ENCODE peak calls at places on chromosomes 12 and 14, in seven cellular contexts. W, Q, K, E, S, O and G are unnamed samples.
A peak's percentile ranks its signal among the peaks of the same experiment; 100 is the strongest.

GRCh38 chr14:104865631-104866441 is 768 bp downstream of the CEP170B start:
- DNase-seq in O (peak; percentile 75), S (peak; percentile 73), Q (peak; percentile 68), E (peak; percentile 76), W (peak; percentile 66), K (peak; percentile 69), G (no peak)

GRCh38 chr14:95756127-95756526 is 42.2 kb upstream of the TCL1A start:
- DNase-seq in Q (no peak), S (no peak), E (no peak), K (no peak), O (no peak), W (no peak), G (no peak)

GRCh38 chr12:120254809-120255208 is 10.7 kb downstream of the PXN start:
- DNase-seq in S (no peak), O (no peak), K (no peak), Q (no peak), W (no peak), E (no peak), G (no peak)

GRCh38 chr12:78146365-78146772 is 315.7 kb downstream of the NAV3 start:
- DNase-seq in E (no peak), Q (no peak), K (no peak), O (no peak), W (no peak), S (no peak), G (no peak)

GRCh38 chr14:60102389-60102788 is 10.7 kb downstream of the PCNX4 start:
- DNase-seq in E (no peak), O (no peak), W (no peak), S (no peak), K (no peak), Q (no peak), G (no peak)

GRCh38 chr14:30943694-30944093 is 69.3 kb downstream of the COCH start:
- DNase-seq in S (no peak), Q (no peak), E (no peak), W (no peak), O (no peak), K (no peak), G (no peak)

GRCh38 chr14:75132374-75133086 is 5.7 kb upstream of the NEK9 start:
- DNase-seq in Q (peak; percentile 42), W (peak; percentile 51), O (peak; percentile 60), S (peak; percentile 30), K (peak; percentile 75), E (no peak), G (no peak)

GRCh38 chr12:57236925-57237652 is 7.6 kb downstream of the SHMT2 start:
- DNase-seq in K (no peak), Q (no peak), W (no peak), S (no peak), E (peak; percentile 24), O (peak; percentile 74), G (no peak)

GRCh38 chr14:100664841-100665425 is 61.8 kb upstream of the DLK1 start:
- DNase-seq in Q (no peak), K (peak; percentile 67), W (peak; percentile 36), E (no peak), S (peak; percentile 65), O (no peak), G (no peak)

GRCh38 chr12:116302200-116303075 is 24.9 kb upstream of the MED13L start:
- DNase-seq in K (no peak), W (no peak), Q (no peak), S (peak; percentile 39), O (no peak), E (no peak), G (no peak)

GRCh38 chr12:131749618-131750315 is 38.9 kb downstream of the SFSWAP start:
- DNase-seq in K (no peak), Q (no peak), E (no peak), W (no peak), O (no peak), S (no peak), G (no peak)

GRCh38 chr12:80107221-80107620 is 7.9 kb downstream of the OTOGL start:
- DNase-seq in S (no peak), O (no peak), W (no peak), E (no peak), K (no peak), Q (no peak), G (no peak)

GRCh38 chr14:95662376-95663186 is 23.6 kb upstream of the TCL1B start:
- DNase-seq in W (no peak), Q (no peak), K (no peak), E (no peak), S (no peak), O (no peak), G (no peak)

GRCh38 chr12:77888611-77889010 is 57.9 kb downstream of the NAV3 start:
- DNase-seq in W (no peak), K (no peak), S (no peak), Q (no peak), E (no peak), O (no peak), G (no peak)

GRCh38 chr12:66776974-66777373 is 98.1 kb upstream of the GRIP1 start:
- DNase-seq in E (no peak), O (no peak), K (peak; percentile 88), S (no peak), Q (no peak), W (no peak), G (no peak)

GRCh38 chr14:82080319-82080718 is 546.7 kb upstream of the SEL1L start:
- DNase-seq in Q (no peak), W (no peak), E (no peak), O (no peak), S (no peak), K (no peak), G (no peak)

GRCh38 chr14:103207038-103207403 is 83.8 kb downstream of the TNFAIP2 start:
- DNase-seq in W (peak; percentile 65), Q (peak; percentile 66), E (peak; percentile 68), O (peak; percentile 85), S (peak; percentile 93), K (peak; percentile 93), G (peak; percentile 94)

GRCh38 chr14:25120261-25120660 is 70.3 kb upstream of the STXBP6 start:
- DNase-seq in W (no peak), E (no peak), Q (no peak), O (no peak), S (no peak), K (no peak), G (no peak)

GRCh38 chr14:75578099-75578785 is at the start of gene FLVCR2:
- DNase-seq in O (peak; percentile 88), S (peak; percentile 82), E (peak; percentile 92), K (peak; percentile 89), W (peak; percentile 69), Q (peak; percentile 84), G (peak; percentile 96)

GRCh38 chr12:44225128-44225527 is 389.2 kb downstream of the TMEM117 start:
- DNase-seq in S (no peak), O (no peak), Q (no peak), K (no peak), E (no peak), W (no peak), G (no peak)

GRCh38 chr12:132289356-132290202 is 39.8 kb downstream of the GALNT9 start:
- DNase-seq in W (no peak), E (peak; percentile 25), O (no peak), K (no peak), S (no peak), Q (no peak), G (no peak)

GRCh38 chr14:99792551-99793212 is 531 bp upstream of the EML1 start:
- DNase-seq in Q (no peak), O (no peak), S (no peak), K (peak; percentile 46), E (no peak), W (no peak), G (no peak)

GRCh38 chr12:124694250-124694649 is 126.8 kb upstream of the NCOR2 start:
- DNase-seq in E (no peak), W (no peak), S (no peak), Q (no peak), O (no peak), K (no peak), G (no peak)

GRCh38 chr14:45065951-45066350 is 18.0 kb upstream of the PRPF39 start:
- DNase-seq in K (no peak), Q (no peak), E (no peak), O (no peak), W (no peak), S (no peak), G (no peak)

GRCh38 chr14:50099335-50099734 is 17.0 kb downstream of the VCPKMT start:
- DNase-seq in S (no peak), Q (no peak), K (no peak), O (no peak), E (no peak), W (no peak), G (no peak)

GRCh38 chr14:61553730-61554641 is 141.3 kb upstream of the HIF1A start:
- DNase-seq in W (no peak), O (no peak), E (no peak), S (no peak), K (no peak), Q (no peak), G (no peak)

GRCh38 chr14:64508215-64508776 is 3.7 kb downstream of the ZBTB1 start:
- DNase-seq in W (no peak), Q (no peak), E (no peak), O (no peak), K (no peak), S (no peak), G (no peak)

GRCh38 chr12:113271853-113272561 is 50.7 kb downstream of the TPCN1 start:
- DNase-seq in Q (peak; percentile 52), O (peak; percentile 79), K (peak; percentile 74), E (peak; percentile 79), S (peak; percentile 83), W (peak; percentile 74), G (peak; percentile 96)

GRCh38 chr12:94098466-94098865 is 49.9 kb upstream of the PLXNC1 start:
- DNase-seq in E (no peak), S (no peak), W (no peak), Q (no peak), O (no peak), K (no peak), G (no peak)

GRCh38 chr12:64658892-64659481 is 48.7 kb downstream of the RASSF3 start:
- DNase-seq in E (no peak), O (no peak), W (no peak), Q (no peak), K (no peak), S (no peak), G (no peak)
- H3K27ac ChIP-seq in E (no peak overlapping the region), O (peak overlapping the region; percentile 44), W (peak overlapping the region; percentile 33), Q (no peak overlapping the region), K (no peak overlapping the region), S (peak overlapping the region; percentile 64), G (peak overlapping the region; percentile 82)

GRCh38 chr12:51218607-51219161 is 822 bp upstream of the POU6F1 start:
- DNase-seq in O (no peak), K (no peak), Q (no peak), E (peak; percentile 48), W (no peak), S (peak; percentile 30), G (no peak)
- TF ChIP-seq CTCF in O (no peak), K (no peak), Q (no peak), E (no peak), W (no peak), S (no peak), G (no peak)

GRCh38 chr14:20365928-20366327 is 22.5 kb downstream of the PARP2 start:
- DNase-seq in W (no peak), Q (no peak), S (no peak), O (no peak), E (no peak), K (no peak), G (no peak)
- H3K36me3 ChIP-seq in W (peaks cover 7% of the 10 kb centered on the region), Q (peaks cover 39% of the 10 kb centered on the region), S (no peaks in the 10 kb centered on the region), O (peaks cover 96% of the 10 kb centered on the region), E (peaks cover 93% of the 10 kb centered on the region), K (no peaks in the 10 kb centered on the region), G (peaks cover 82% of the 10 kb centered on the region)

DNA sequence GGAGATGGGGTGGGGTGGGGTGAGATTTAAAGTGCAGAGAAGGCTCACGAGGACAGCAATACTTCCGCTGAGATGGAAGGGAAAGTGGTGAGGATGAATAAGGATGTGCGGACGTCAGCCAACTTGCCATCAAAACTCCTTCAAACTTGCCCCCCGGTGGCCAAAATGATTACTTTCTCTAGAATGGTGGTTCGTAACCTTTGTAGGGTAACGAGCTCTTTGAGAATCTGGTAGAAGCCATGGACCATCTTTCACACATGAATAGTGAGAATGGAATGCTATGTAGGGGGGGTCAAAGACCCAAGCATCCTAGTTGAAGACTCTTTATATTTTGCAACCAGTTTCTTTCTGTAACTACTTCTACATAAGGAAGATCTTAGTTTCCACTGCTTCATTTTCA is 245.9 kb upstream of the DDHD1 start:
- DNase-seq in K (no peak), W (no peak), Q (no peak), O (no peak), S (no peak), E (no peak), G (no peak)
- H3K27ac ChIP-seq in K (no peak overlapping the region), W (no peak overlapping the region), Q (no peak overlapping the region), O (no peak overlapping the region), S (no peak overlapping the region), E (no peak overlapping the region), G (no peak overlapping the region)